ENCODE peak calls at places on chromosomes 4 and X, in eight cellular contexts. Z is HepG2, B is prostate gland, S is Panc1, J is upper lobe of left lung, F is transverse colon, W is vagina, G is SK-N-SH. M is an unnamed sample.

GRCh38 chrX:150503898-150504219 is 64.6 kb upstream of the MTM1 start:
- DNase-seq in Z (no peak), B (no peak), S (no peak), J (no peak), F (peak), W (no peak), G (no peak), M (no peak)

GRCh38 chr4:105780176-105780575 is 71.6 kb downstream of the GSTCD start:
- DNase-seq in Z (no peak), B (no peak), S (no peak), J (no peak), F (no peak), W (no peak), G (peak), M (no peak)

GRCh38 chr4:3404546-3404945 is 37.2 kb upstream of the HGFAC start:
- DNase-seq in Z (no peak), B (no peak), S (no peak), J (no peak), F (no peak), W (no peak), G (no peak), M (peak)

GRCh38 chr4:57119054-57119651 is 9.0 kb upstream of the IGFBP7 start:
- DNase-seq in Z (no peak), B (peak), S (no peak), J (no peak), F (peak), W (no peak), G (no peak), M (no peak)

GRCh38 chrX:138791551-138791950 is 80.0 kb upstream of the FGF13 start:
- DNase-seq in Z (no peak), B (no peak), S (no peak), J (no peak), F (no peak), W (no peak), G (no peak), M (no peak)

GRCh38 chrX:153510383-153510782 is 7.1 kb upstream of the ATP2B3 start:
- DNase-seq in Z (no peak), B (no peak), S (no peak), J (no peak), F (no peak), W (no peak), G (no peak), M (no peak)

GRCh38 chr4:73740353-73740778 is at the start of gene CXCL8:
- DNase-seq in Z (peak), B (peak), S (peak), J (no peak), F (peak), W (no peak), G (no peak), M (no peak)

GRCh38 chrX:39047174-39047573 is 245.9 kb downstream of the MID1IP1 start:
- DNase-seq in Z (no peak), B (no peak), S (no peak), J (no peak), F (no peak), W (no peak), G (no peak), M (no peak)

GRCh38 chrX:123083924-123084323 is 100.2 kb upstream of the GRIA3 start:
- DNase-seq in Z (no peak), B (no peak), S (no peak), J (no peak), F (no peak), W (no peak), G (no peak), M (no peak)

GRCh38 chr4:3201718-3202702 is 46.9 kb upstream of the MSANTD1 start:
- DNase-seq in Z (peak), B (no peak), S (no peak), J (no peak), F (peak), W (no peak), G (no peak), M (no peak)

GRCh38 chr4:119337010-119337409 is 15.1 kb upstream of the FABP2 start:
- DNase-seq in Z (no peak), B (no peak), S (no peak), J (no peak), F (no peak), W (no peak), G (no peak), M (no peak)

GRCh38 chrX:43971966-43972961 is 926 bp downstream of the NDP start:
- DNase-seq in Z (no peak), B (no peak), S (no peak), J (no peak), F (no peak), W (no peak), G (no peak), M (no peak)

GRCh38 chr4:145819246-145820181 is 119.1 kb downstream of the ZNF827 start:
- DNase-seq in Z (no peak), B (peak), S (no peak), J (no peak), F (peak), W (no peak), G (no peak), M (no peak)

GRCh38 chr4:99847362-99847976 is 30.8 kb downstream of the DAPP1 start:
- DNase-seq in Z (no peak), B (no peak), S (no peak), J (no peak), F (no peak), W (no peak), G (no peak), M (no peak)

GRCh38 chrX:53795583-53795982 is 109.1 kb upstream of the HUWE1 start:
- DNase-seq in Z (no peak), B (no peak), S (no peak), J (no peak), F (no peak), W (no peak), G (no peak), M (no peak)

GRCh38 chr4:85829276-85830051 is 354.5 kb downstream of the ARHGAP24 start:
- DNase-seq in Z (no peak), B (no peak), S (no peak), J (no peak), F (no peak), W (no peak), G (no peak), M (no peak)

GRCh38 chr4:8260656-8261111 is 8.9 kb upstream of the HTRA3 start:
- DNase-seq in Z (no peak), B (peak), S (no peak), J (no peak), F (peak), W (no peak), G (peak), M (no peak)

GRCh38 chrX:53594354-53594753 is 92.2 kb downstream of the HUWE1 start:
- DNase-seq in Z (peak), B (no peak), S (no peak), J (no peak), F (no peak), W (no peak), G (no peak), M (no peak)

GRCh38 chr4:101205878-101206277 is 141.4 kb downstream of the PPP3CA start:
- DNase-seq in Z (no peak), B (no peak), S (no peak), J (no peak), F (no peak), W (no peak), G (no peak), M (no peak)

GRCh38 chr4:102758241-102758871 is 2.4 kb downstream of the MANBA start:
- DNase-seq in Z (no peak), B (no peak), S (no peak), J (no peak), F (no peak), W (no peak), G (no peak), M (no peak)

GRCh38 chr4:127782025-127782274 is 172 bp upstream of the HSPA4L start:
- DNase-seq in Z (no peak), B (peak), S (no peak), J (peak), F (peak), W (no peak), G (peak), M (peak)

GRCh38 chr4:78766026-78766425 is 10.1 kb upstream of the BMP2K start:
- DNase-seq in Z (no peak), B (no peak), S (no peak), J (no peak), F (no peak), W (no peak), G (no peak), M (no peak)

GRCh38 chrX:16185725-16186136 is 18.4 kb downstream of the MAGEB17 start:
- DNase-seq in Z (no peak), B (no peak), S (no peak), J (no peak), F (no peak), W (no peak), G (no peak), M (no peak)

GRCh38 chr4:10783351-10783750 is 98.8 kb upstream of the CLNK start:
- DNase-seq in Z (no peak), B (no peak), S (no peak), J (no peak), F (no peak), W (no peak), G (no peak), M (no peak)

GRCh38 chr4:105155426-105155825 is 8.8 kb downstream of the TET2 start:
- DNase-seq in Z (no peak), B (no peak), S (no peak), J (no peak), F (no peak), W (no peak), G (no peak), M (no peak)

GRCh38 chrX:25531096-25531495 is 515.3 kb upstream of the ARX start:
- DNase-seq in Z (no peak), B (no peak), S (no peak), J (no peak), F (no peak), W (no peak), G (no peak), M (no peak)

GRCh38 chr4:150130953-150131352 is 52.7 kb downstream of the DCLK2 start:
- DNase-seq in Z (no peak), B (no peak), S (no peak), J (no peak), F (no peak), W (no peak), G (no peak), M (no peak)

GRCh38 chr4:153267013-153267412 is 62.8 kb downstream of the TRIM2 start:
- DNase-seq in Z (no peak), B (peak), S (no peak), J (no peak), F (no peak), W (no peak), G (no peak), M (no peak)

GRCh38 chrX:27765718-27766117 is 42.1 kb upstream of the MAGEB10 start:
- DNase-seq in Z (no peak), B (no peak), S (no peak), J (no peak), F (no peak), W (no peak), G (no peak), M (no peak)

GRCh38 chr4:84497835-84498202 is 1.3 kb downstream of the NKX6-1 start:
- DNase-seq in Z (no peak), B (no peak), S (no peak), J (no peak), F (no peak), W (no peak), G (no peak), M (no peak)

GRCh38 chr4:84498203-84499026 is 677 bp downstream of the NKX6-1 start:
- DNase-seq in Z (no peak), B (no peak), S (no peak), J (peak), F (no peak), W (no peak), G (peak), M (no peak)

GRCh38 chr4:84501197-84501492 is 2.1 kb upstream of the NKX6-1 start:
- DNase-seq in Z (no peak), B (no peak), S (no peak), J (no peak), F (no peak), W (no peak), G (no peak), M (no peak)

GRCh38 chr4:84500386-84501196 is 1.5 kb upstream of the NKX6-1 start:
- DNase-seq in Z (no peak), B (no peak), S (no peak), J (no peak), F (no peak), W (no peak), G (no peak), M (no peak)

GRCh38 chr4:84499065-84499982 is at the start of gene NKX6-1:
- DNase-seq in Z (no peak), B (no peak), S (peak), J (peak), F (peak), W (no peak), G (peak), M (no peak)
- TF ChIP-seq POLR2AphosphoS5 in Z (no peak), B (no peak), S (no peak), J (no peak), F (no peak), W (no peak), G (no peak), M (no peak)

GRCh38 chr4:94650129-94650495 is 107.6 kb upstream of the BMPR1B start:
- DNase-seq in Z (no peak), B (no peak), S (no peak), J (no peak), F (no peak), W (no peak), G (no peak), M (no peak)

GRCh38 chr4:94650690-94651089 is 107.1 kb upstream of the BMPR1B start:
- DNase-seq in Z (no peak), B (peak), S (no peak), J (no peak), F (no peak), W (no peak), G (no peak), M (no peak)

GRCh38 chr4:94654714-94655113 is 103.0 kb upstream of the BMPR1B start:
- DNase-seq in Z (no peak), B (no peak), S (no peak), J (no peak), F (no peak), W (no peak), G (no peak), M (no peak)

GRCh38 chr4:94653984-94654609 is 103.7 kb upstream of the BMPR1B start:
- DNase-seq in Z (no peak), B (no peak), S (no peak), J (no peak), F (no peak), W (no peak), G (no peak), M (no peak)

DNA sequence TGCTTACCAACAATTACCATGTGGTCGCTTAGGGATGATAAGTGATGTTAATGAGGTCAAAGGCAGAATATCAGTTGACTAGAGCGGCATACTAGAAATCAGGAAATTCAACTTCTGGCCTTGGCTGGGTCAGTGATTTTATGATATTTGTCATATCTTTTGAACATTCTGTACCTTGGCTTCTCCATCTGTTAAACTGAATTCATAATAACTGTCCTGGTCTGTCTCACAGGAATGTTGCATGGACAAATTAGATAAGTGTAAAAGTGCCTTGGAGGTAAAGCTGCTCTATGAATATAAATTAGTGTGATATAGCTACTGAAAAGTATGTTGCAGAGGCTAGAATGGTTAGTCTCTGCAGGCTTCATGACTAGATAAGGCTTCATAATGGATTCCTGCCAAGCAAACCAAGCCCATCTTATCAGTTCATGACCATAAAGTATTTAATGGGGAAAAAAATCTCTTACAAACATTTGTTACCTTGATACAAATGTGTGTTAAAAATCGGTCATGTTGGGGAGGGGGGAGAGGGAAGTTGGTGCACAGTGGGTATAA is 104.6 kb upstream of the BMPR1B start:
- DNase-seq in Z (no peak), B (no peak), S (no peak), J (no peak), F (no peak), W (no peak), G (peak), M (no peak)
- TF ChIP-seq POLR2AphosphoS5 in Z (no peak), B (peak), S (no peak), J (no peak), F (no peak), W (no peak), G (peak), M (no peak)

GRCh38 chr4:140463182-140463581 is 34.9 kb downstream of the MGAT4D start:
- DNase-seq in Z (no peak), B (no peak), S (no peak), J (no peak), F (peak), W (no peak), G (no peak), M (no peak)
- TF ChIP-seq POLR2AphosphoS5 in Z (no peak), B (no peak), S (no peak), J (no peak), F (no peak), W (no peak), G (no peak), M (no peak)

DNA sequence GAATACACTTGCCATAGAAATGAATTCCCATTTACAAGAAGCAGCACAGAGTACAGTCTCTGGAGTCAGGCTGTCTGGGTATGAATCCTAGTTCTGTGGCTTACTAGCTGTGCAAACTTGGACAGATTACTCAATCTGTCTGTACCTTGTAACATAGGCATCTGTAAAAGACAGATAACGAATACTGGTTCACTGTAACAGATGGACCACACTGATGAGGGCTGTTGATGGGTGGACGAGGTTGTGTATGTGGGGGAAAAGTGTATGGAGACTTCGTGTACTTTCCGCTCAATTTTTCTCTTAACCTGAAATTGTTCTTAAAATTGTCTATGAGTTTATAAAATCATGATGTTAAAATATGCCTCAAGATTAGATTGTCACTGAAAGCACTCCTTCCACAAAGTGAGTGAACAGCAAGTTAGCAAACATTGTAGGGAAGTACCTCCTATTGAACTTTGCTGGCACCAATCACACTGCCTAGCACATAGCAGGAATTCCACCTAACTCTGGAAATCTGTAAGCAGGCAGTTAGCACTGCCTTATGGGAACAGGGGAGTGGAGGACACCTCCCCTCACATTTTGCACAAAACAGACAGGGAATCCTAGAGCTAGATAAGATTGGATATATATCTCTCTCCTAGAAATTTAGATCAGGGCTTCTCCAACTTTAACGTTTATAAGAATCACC is 6.5 kb upstream of the EXOSC9 start:
- DNase-seq in Z (peak), B (no peak), S (no peak), J (no peak), F (no peak), W (no peak), G (no peak), M (no peak)
- TF ChIP-seq POLR2AphosphoS5 in Z (no peak), B (no peak), S (no peak), J (no peak), F (no peak), W (no peak), G (no peak), M (no peak)

DNA sequence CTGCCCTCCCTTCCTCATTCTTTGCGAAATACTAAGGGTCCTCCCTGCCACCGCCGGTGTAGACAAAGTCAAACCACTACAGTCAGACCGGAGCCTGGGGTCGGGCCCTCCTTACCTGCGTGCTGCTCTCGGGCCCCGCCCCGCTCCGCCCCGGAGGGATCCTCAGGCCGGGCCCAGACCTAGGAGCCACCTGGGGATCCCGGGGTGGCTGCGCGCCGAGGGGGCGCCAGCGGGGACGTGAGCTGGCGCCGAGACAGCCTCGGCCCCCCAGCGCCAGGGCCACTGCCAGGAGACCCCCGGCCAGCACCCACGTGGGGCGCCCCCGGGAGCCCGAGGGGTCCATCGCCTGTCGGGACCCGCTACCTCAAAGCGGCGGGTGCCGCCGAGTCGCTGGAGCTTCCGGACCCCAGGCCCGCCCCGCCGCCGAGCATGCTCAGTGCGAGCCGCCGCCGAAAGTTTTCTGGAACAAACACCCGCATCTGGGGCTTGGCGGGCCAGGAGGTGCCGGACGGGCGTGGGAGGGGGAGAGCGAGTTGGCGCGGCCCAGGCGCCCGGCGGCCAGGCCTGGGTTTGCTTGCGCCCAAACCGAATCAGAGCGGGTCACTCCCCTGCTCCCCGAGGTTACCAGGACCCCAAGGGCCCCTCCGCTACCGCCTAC is at the start of gene EVC2:
- DNase-seq in Z (no peak), B (peak), S (no peak), J (peak), F (peak), W (no peak), G (peak), M (no peak)
- TF ChIP-seq POLR2AphosphoS5 in Z (no peak), B (peak), S (no peak), J (peak), F (no peak), W (no peak), G (no peak), M (peak)

GRCh38 chr4:77235289-77235854 is 78.4 kb downstream of the CCNG2 start:
- DNase-seq in Z (no peak), B (no peak), S (no peak), J (no peak), F (no peak), W (no peak), G (no peak), M (no peak)

GRCh38 chr4:77236806-77237205 is 79.8 kb downstream of the CCNG2 start:
- DNase-seq in Z (no peak), B (no peak), S (no peak), J (no peak), F (no peak), W (no peak), G (no peak), M (no peak)

GRCh38 chr4:77229433-77229832 is 72.4 kb downstream of the CCNG2 start:
- DNase-seq in Z (no peak), B (no peak), S (no peak), J (no peak), F (no peak), W (no peak), G (no peak), M (no peak)

GRCh38 chr4:77226939-77227705 is 70.1 kb downstream of the CCNG2 start:
- DNase-seq in Z (no peak), B (no peak), S (no peak), J (no peak), F (no peak), W (no peak), G (no peak), M (no peak)

GRCh38 chr4:77232653-77233052 is 75.6 kb downstream of the CCNG2 start:
- DNase-seq in Z (no peak), B (no peak), S (no peak), J (no peak), F (no peak), W (no peak), G (no peak), M (no peak)
- TF ChIP-seq POLR2AphosphoS5 in Z (no peak), B (no peak), S (no peak), J (no peak), F (no peak), W (no peak), G (no peak), M (no peak)

GRCh38 chr4:15925830-15926229 is 12.7 kb downstream of the FGFBP1 start:
- DNase-seq in Z (no peak), B (no peak), S (no peak), J (peak), F (no peak), W (no peak), G (no peak), M (no peak)

GRCh38 chr4:15918484-15919129 is 19.9 kb downstream of the FGFBP1 start:
- DNase-seq in Z (no peak), B (no peak), S (no peak), J (no peak), F (peak), W (no peak), G (peak), M (no peak)

GRCh38 chr4:15921592-15921932 is 17.0 kb downstream of the FGFBP1 start:
- DNase-seq in Z (no peak), B (no peak), S (no peak), J (no peak), F (no peak), W (no peak), G (no peak), M (no peak)

GRCh38 chr4:15917297-15917696 is 21.2 kb downstream of the FGFBP1 start:
- DNase-seq in Z (no peak), B (no peak), S (no peak), J (no peak), F (no peak), W (no peak), G (no peak), M (no peak)

GRCh38 chr4:15920723-15921591 is 17.6 kb downstream of the FGFBP1 start:
- DNase-seq in Z (no peak), B (peak), S (peak), J (no peak), F (peak), W (no peak), G (no peak), M (no peak)
- TF ChIP-seq POLR2AphosphoS5 in Z (no peak), B (no peak), S (peak), J (no peak), F (peak), W (peak), G (peak), M (no peak)